ENCODE peak calls at places on chromosomes 4 and X, in six cellular contexts. Y is heart left ventricle, U is esophagus muscularis mucosa, W is body of pancreas, G is uterus, C is right lobe of liver. N is an unnamed sample. For H3K4me1 and H3K9me3, the result is how much of the 10 kb centered on the place peaks cover.

GRCh38 chrX:19709812-19710518 is 177.4 kb downstream of the SH3KBP1 start:
- DNase-seq in C (no peak), U (no peak), W (no peak), Y (no peak), G (no peak), N (no peak)

GRCh38 chrX:133531012-133531411 is 115.7 kb upstream of the GPC4 start:
- DNase-seq in C (no peak), Y (no peak), G (no peak), U (no peak), W (no peak), N (no peak)

GRCh38 chrX:1196436-1196835 is 16.0 kb downstream of the CRLF2 start:
- DNase-seq in U (peak), W (no peak), Y (no peak), G (no peak), C (no peak), N (no peak)

GRCh38 chr4:29861307-29861706 is 858.9 kb upstream of the PCDH7 start:
- DNase-seq in G (no peak), U (no peak), W (no peak), C (no peak), Y (no peak), N (no peak)

GRCh38 chr4:1530356-1530755 is 124.1 kb upstream of the NKX1-1 start:
- DNase-seq in W (no peak), Y (no peak), C (no peak), U (no peak), G (no peak), N (no peak)

GRCh38 chr4:150280081-150280950 is 202.1 kb downstream of the DCLK2 start:
- DNase-seq in G (no peak), Y (no peak), C (no peak), U (no peak), W (no peak), N (no peak)

GRCh38 chr4:73034896-73035295 is 34.6 kb downstream of the COX18 start:
- DNase-seq in C (no peak), G (no peak), W (no peak), U (no peak), Y (no peak), N (no peak)

GRCh38 chr4:41236508-41236907 is 20.2 kb upstream of the UCHL1 start:
- DNase-seq in Y (no peak), C (no peak), W (no peak), G (no peak), U (no peak), N (no peak)

GRCh38 chr4:67037489-67037888 is 507.8 kb downstream of the CENPC start:
- DNase-seq in G (no peak), Y (no peak), W (no peak), U (no peak), C (no peak), N (no peak)

GRCh38 chrX:2584659-2585470 is 84.1 kb upstream of the DHRSX start:
- DNase-seq in Y (no peak), C (no peak), U (no peak), W (no peak), G (no peak), N (no peak)

GRCh38 chr4:18049446-18049845 is 27.9 kb upstream of the LCORL start:
- DNase-seq in C (no peak), W (no peak), U (no peak), Y (no peak), G (no peak), N (no peak)

GRCh38 chr4:176498857-176499256 is 179.1 kb downstream of the SPCS3 start:
- DNase-seq in G (no peak), Y (no peak), W (no peak), U (no peak), C (no peak), N (no peak)

GRCh38 chr4:183675625-183676024 is 16.5 kb downstream of the TRAPPC11 start:
- DNase-seq in C (no peak), G (no peak), Y (no peak), W (no peak), U (no peak), N (no peak)

GRCh38 chr4:153792007-153792892 is 3.4 kb upstream of the SFRP2 start:
- DNase-seq in G (no peak), Y (peak), U (no peak), C (peak), W (peak), N (no peak)

GRCh38 chr4:123412700-123413512 is 16.3 kb downstream of the SPRY1 start:
- DNase-seq in C (no peak), U (no peak), G (peak), W (no peak), Y (no peak), N (no peak)

GRCh38 chrX:142804085-142804484 is 221.6 kb upstream of the SPANXN4 start:
- DNase-seq in W (peak), G (no peak), Y (no peak), C (no peak), U (no peak), N (no peak)

GRCh38 chr4:94976371-94977011 is 218.7 kb downstream of the BMPR1B start:
- DNase-seq in U (no peak), W (no peak), C (no peak), G (no peak), Y (no peak), N (no peak)

GRCh38 chrX:63661676-63662075 is 123.3 kb downstream of the ARHGEF9 start:
- DNase-seq in Y (no peak), C (no peak), U (no peak), W (no peak), G (no peak), N (no peak)

GRCh38 chr4:7043521-7044414 is 596 bp downstream of the TADA2B start:
- DNase-seq in W (peak), C (peak), G (no peak), U (no peak), Y (peak), N (peak)

GRCh38 chr4:110458494-110459266 is 17.3 kb upstream of the ENPEP start:
- DNase-seq in G (no peak), W (no peak), C (no peak), U (no peak), Y (no peak), N (no peak)

GRCh38 chr4:159374749-159375535 is 272.1 kb downstream of the RAPGEF2 start:
- DNase-seq in G (no peak), U (no peak), W (no peak), C (no peak), Y (no peak), N (no peak)

GRCh38 chrX:69309074-69309792 is 144.0 kb upstream of the PJA1 start:
- DNase-seq in G (no peak), U (no peak), Y (no peak), C (no peak), W (no peak), N (no peak)

GRCh38 chr4:27760176-27760575 is 899.5 kb downstream of the STIM2 start:
- DNase-seq in U (no peak), Y (no peak), C (no peak), W (no peak), G (no peak), N (no peak)

GRCh38 chr4:181597766-181598165 is 645.4 kb upstream of the TENM3 start:
- DNase-seq in C (no peak), U (no peak), W (no peak), Y (no peak), G (no peak), N (no peak)

GRCh38 chr4:15161439-15161838 is 159.2 kb downstream of the CPEB2 start:
- DNase-seq in W (no peak), G (no peak), Y (no peak), C (no peak), U (peak), N (no peak)

GRCh38 chr4:88179261-88179660 is 20.8 kb upstream of the ABCG2 start:
- DNase-seq in G (no peak), Y (no peak), W (no peak), C (no peak), U (no peak), N (no peak)

GRCh38 chr4:8472689-8473197 is 32.2 kb downstream of the TRMT44 start:
- DNase-seq in G (peak), C (no peak), W (no peak), Y (no peak), U (no peak), N (no peak)

GRCh38 chr4:153222162-153222789 is 18.0 kb downstream of the TRIM2 start:
- DNase-seq in Y (peak), G (peak), W (peak), U (no peak), C (peak), N (peak)

GRCh38 chr4:91592125-91592524 is 711.6 kb upstream of the GRID2 start:
- DNase-seq in G (no peak), C (no peak), Y (no peak), W (no peak), U (no peak), N (no peak)

GRCh38 chr4:41185614-41186609 is 28.4 kb downstream of the APBB2 start:
- DNase-seq in W (no peak), G (no peak), Y (no peak), U (no peak), C (no peak), N (no peak)

GRCh38 chr4:31370866-31371465 is 650.8 kb downstream of the PCDH7 start:
- DNase-seq in U (no peak), C (no peak), Y (no peak), W (no peak), G (no peak), N (no peak)

GRCh38 chr4:75122424-75123014 is 189.6 kb downstream of the PARM1 start:
- DNase-seq in Y (no peak), W (no peak), U (no peak), C (no peak), G (no peak), N (no peak)

GRCh38 chrX:110420771-110421498 is 62.3 kb downstream of the RTL9 start:
- DNase-seq in W (no peak), Y (no peak), U (no peak), G (no peak), C (no peak), N (no peak)

GRCh38 chrX:149495573-149496071 is 9.5 kb downstream of the IDS start:
- DNase-seq in U (no peak), G (no peak), Y (no peak), W (no peak), C (no peak), N (no peak)

GRCh38 chr4:74110670-74111069 is 11.7 kb upstream of the CXCL2 start:
- DNase-seq in G (no peak), C (no peak), U (no peak), Y (no peak), W (no peak), N (no peak)

GRCh38 chr4:74111576-74111975 is 12.6 kb upstream of the CXCL2 start:
- DNase-seq in G (no peak), C (no peak), W (no peak), U (no peak), Y (no peak), N (no peak)

GRCh38 chr4:74108457-74109115 is 9.6 kb upstream of the CXCL2 start:
- DNase-seq in C (no peak), U (no peak), Y (no peak), G (no peak), W (no peak), N (no peak)

GRCh38 chr4:74109894-74110605 is 11.1 kb upstream of the CXCL2 start:
- DNase-seq in W (peak), C (no peak), U (no peak), Y (no peak), G (no peak), N (no peak)

DNA sequence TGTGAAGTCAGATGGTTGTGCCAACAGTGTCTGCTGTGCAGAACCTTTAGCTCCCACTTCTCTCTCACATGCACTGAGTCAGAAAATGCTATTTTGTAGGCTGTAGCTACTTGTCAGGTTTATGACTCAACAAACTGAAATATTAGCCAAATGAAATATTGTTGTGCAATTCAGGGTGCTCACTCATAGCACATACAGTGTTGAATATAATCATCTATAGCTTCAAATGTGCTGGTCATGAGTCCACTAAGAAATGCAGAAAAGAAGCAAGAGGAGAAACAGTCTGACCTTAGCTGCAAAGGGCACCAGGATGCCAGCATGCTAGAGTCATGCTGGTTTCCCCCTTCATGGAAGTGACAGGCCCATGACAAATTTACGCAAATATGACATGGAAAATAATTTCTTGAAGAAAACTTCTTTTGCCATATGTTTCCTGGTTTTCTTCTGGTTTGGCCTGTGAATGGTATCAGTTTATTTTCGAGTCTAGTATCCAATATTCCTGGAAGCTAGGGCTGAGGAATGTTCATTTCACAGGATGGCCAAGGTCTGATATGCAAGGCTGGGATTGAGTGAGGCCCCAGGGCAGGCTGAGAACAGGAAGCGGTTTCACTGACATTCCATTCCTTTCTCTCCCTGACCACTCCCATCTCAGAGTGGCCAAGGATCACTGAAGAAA is 10.3 kb upstream of the CXCL2 start:
- DNase-seq in U (no peak), W (no peak), C (no peak), Y (peak), G (no peak), N (no peak)
- H3K4me1 ChIP-seq in U (under half), W (under half), C (half or more), Y (under half), G (under half), N (under half)

GRCh38 chrX:81996166-81996565 is 794.3 kb downstream of the SH3BGRL start:
- DNase-seq in W (no peak), Y (no peak), G (no peak), C (no peak), U (no peak), N (no peak)
- H3K9me3 ChIP-seq in W (under half), Y (under half), G (under half), C (under half), U (under half), N (under half)

GRCh38 chr4:151760713-151761661 is at the start of gene GATB:
- DNase-seq in G (peak), C (peak), Y (peak), U (peak), W (peak), N (peak)
- TF ChIP-seq POLR2A in G (peak), C (peak), Y (peak), U (no peak), W (peak), N (peak)

DNA sequence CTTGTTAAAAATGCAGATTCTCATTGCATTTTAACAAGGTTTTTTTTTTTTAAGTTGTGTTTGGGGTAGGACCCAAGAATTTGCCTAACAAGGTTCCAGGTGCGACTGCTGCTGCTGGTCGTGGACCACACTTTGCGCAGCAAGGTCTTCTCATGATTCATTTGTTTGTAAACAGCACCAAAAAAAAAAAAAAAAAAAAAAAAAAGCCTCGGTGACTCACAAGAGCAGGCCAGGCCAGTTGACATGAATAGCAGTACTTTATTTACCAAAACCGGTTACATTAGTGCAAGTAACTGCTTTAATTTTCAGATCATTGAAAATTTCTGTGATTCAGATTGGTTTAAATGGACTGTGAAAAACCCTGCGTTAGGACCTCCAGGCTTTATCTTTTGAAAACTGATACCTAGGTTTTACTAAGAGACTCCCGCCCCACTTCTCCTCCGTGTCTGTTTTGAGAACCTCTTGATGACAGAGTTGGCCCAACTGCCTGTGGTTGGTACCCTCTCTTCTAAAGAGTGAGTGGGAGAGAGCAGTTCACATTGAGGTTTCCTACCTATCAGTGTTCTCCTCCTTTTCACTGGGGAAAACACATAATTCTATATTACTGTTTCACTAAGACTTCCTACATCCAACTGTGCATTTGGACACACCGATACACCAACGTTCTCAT is 86.2 kb downstream of the PHEX start:
- DNase-seq in C (no peak), W (no peak), G (no peak), Y (no peak), U (no peak), N (no peak)
- H3K4me1 ChIP-seq in C (under half), W (under half), G (under half), Y (under half), U (under half), N (under half)

GRCh38 chrX:145773006-145773405 is 44.6 kb upstream of the SLITRK2 start:
- DNase-seq in C (no peak), U (no peak), W (no peak), Y (no peak), G (no peak), N (no peak)
- H3K9me3 ChIP-seq in C (under half), U (under half), W (under half), Y (under half), G (under half), N (under half)

GRCh38 chr4:13705521-13706035 is 78.1 kb upstream of the BOD1L1 start:
- DNase-seq in G (peak), U (no peak), Y (peak), W (peak), C (peak), N (no peak)
- TF ChIP-seq POLR2A in G (no peak), U (no peak), Y (no peak), W (peak), C (peak), N (no peak)

N was measured in stomach.